ENCODE peak calls at places on chromosomes 5 and 9, in five cellular contexts. One of them, this sample, is unnamed.
A peak's percentile ranks its signal among the peaks of the same experiment; 100 is the strongest.

GRCh38 chr5:21701317-21701716 is 1151.8 kb downstream of the CDH12 start:
- DNase-seq in tibial nerve: no peak
- DNase-seq in A549: no peak
- DNase-seq in transverse colon: no peak
- DNase-seq in H1: no peak
- DNase-seq in this sample: no peak

GRCh38 chr5:132055808-132056609 is 4.4 kb upstream of the IL3 start:
- DNase-seq in tibial nerve: no peak
- DNase-seq in A549: no peak
- DNase-seq in transverse colon: no peak
- DNase-seq in H1: no peak
- DNase-seq in this sample: peak; percentile 61

GRCh38 chr9:72443855-72444254 is 77.6 kb upstream of the TMC1 start:
- DNase-seq in tibial nerve: no peak
- DNase-seq in A549: peak; percentile 58
- DNase-seq in transverse colon: no peak
- DNase-seq in H1: no peak
- DNase-seq in this sample: no peak

GRCh38 chr5:57494104-57495098 is 11.8 kb upstream of the ACTBL2 start:
- DNase-seq in tibial nerve: no peak
- DNase-seq in A549: peak; percentile 71
- DNase-seq in transverse colon: peak; percentile 41
- DNase-seq in H1: no peak
- DNase-seq in this sample: no peak

GRCh38 chr5:68012429-68012828 is 203.1 kb upstream of the PIK3R1 start:
- DNase-seq in tibial nerve: no peak
- DNase-seq in A549: no peak
- DNase-seq in transverse colon: no peak
- DNase-seq in H1: no peak
- DNase-seq in this sample: no peak

GRCh38 chr5:138504799-138505198 is 38.2 kb downstream of the ETF1 start:
- DNase-seq in tibial nerve: no peak
- DNase-seq in A549: no peak
- DNase-seq in transverse colon: no peak
- DNase-seq in H1: no peak
- DNase-seq in this sample: peak; percentile 75

GRCh38 chr5:73596705-73597328 is 29.2 kb upstream of the ARHGEF28 start:
- DNase-seq in tibial nerve: peak; percentile 31
- DNase-seq in A549: peak; percentile 78
- DNase-seq in transverse colon: peak; percentile 10
- DNase-seq in H1: no peak
- DNase-seq in this sample: no peak

GRCh38 chr9:98234231-98234825 is 21.1 kb downstream of the TBC1D2 start:
- DNase-seq in tibial nerve: no peak
- DNase-seq in A549: no peak
- DNase-seq in transverse colon: no peak
- DNase-seq in H1: no peak
- DNase-seq in this sample: peak; percentile 18

GRCh38 chr5:97560176-97560993 is 377.3 kb upstream of the RIOK2 start:
- DNase-seq in tibial nerve: no peak
- DNase-seq in A549: no peak
- DNase-seq in transverse colon: no peak
- DNase-seq in H1: no peak
- DNase-seq in this sample: no peak

GRCh38 chr9:121772600-121773285 is 121.3 kb downstream of the DAB2IP start:
- DNase-seq in tibial nerve: no peak
- DNase-seq in A549: no peak
- DNase-seq in transverse colon: no peak
- DNase-seq in H1: no peak
- DNase-seq in this sample: peak; percentile 70

GRCh38 chr5:167294861-167295685 is 996.4 kb upstream of the WWC1 start:
- DNase-seq in tibial nerve: no peak
- DNase-seq in A549: peak; percentile 88
- DNase-seq in transverse colon: peak; percentile 54
- DNase-seq in H1: no peak
- DNase-seq in this sample: no peak

GRCh38 chr5:141786700-141787099 is 91.5 kb downstream of the PCDH1 start:
- DNase-seq in tibial nerve: no peak
- DNase-seq in A549: no peak
- DNase-seq in transverse colon: no peak
- DNase-seq in H1: no peak
- DNase-seq in this sample: no peak
- TF ChIP-seq EP300 in tibial nerve: no peak
- TF ChIP-seq EP300 in A549: no peak
- TF ChIP-seq EP300 in transverse colon: no peak
- TF ChIP-seq EP300 in H1: no peak
- TF ChIP-seq EP300 in this sample: no peak

DNA sequence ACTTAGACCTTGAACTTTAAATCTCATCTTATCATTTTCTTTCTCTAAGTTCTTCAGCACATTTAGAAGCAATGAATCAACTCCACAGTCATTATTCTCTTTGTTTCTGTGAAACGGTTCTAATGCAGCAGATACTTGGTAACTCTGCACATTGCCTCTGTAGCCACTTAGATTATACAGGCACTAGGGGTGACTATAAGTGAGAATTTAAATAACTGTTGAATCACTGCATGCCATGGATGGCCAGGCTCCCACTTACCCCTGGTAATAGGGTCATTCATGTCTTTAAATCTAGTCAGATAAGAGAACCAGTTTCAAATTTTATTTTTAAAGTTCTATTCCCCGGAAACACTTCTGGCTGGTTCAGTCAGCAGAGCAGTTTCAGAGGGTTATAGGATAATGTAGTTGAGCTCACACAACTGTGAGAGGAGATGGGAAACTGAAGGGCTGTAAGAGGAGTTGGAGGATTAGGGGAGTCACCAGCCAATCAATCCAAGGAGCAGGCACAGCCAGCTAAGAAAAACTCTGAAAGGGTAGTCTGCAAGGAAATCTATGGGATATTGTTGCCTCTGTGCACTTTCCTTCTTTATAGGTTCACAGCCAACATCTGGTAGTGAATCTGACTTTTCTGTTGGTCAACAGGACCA is 4.2 kb upstream of the MINAR2 start:
- DNase-seq in tibial nerve: no peak
- DNase-seq in A549: no peak
- DNase-seq in transverse colon: no peak
- DNase-seq in H1: no peak
- DNase-seq in this sample: no peak
- H3K4me3 ChIP-seq in tibial nerve: no peak overlapping the region
- H3K4me3 ChIP-seq in A549: no peak overlapping the region
- H3K4me3 ChIP-seq in transverse colon: no peak overlapping the region
- H3K4me3 ChIP-seq in H1: no peak overlapping the region
- H3K4me3 ChIP-seq in this sample: no peak overlapping the region

GRCh38 chr9:127536499-127536898 is 75.6 kb upstream of the STXBP1 start:
- DNase-seq in tibial nerve: no peak
- DNase-seq in A549: no peak
- DNase-seq in transverse colon: no peak
- DNase-seq in H1: no peak
- DNase-seq in this sample: no peak
- H3K4me1 ChIP-seq in tibial nerve: peaks cover 65% of the 10 kb centered on the region
- H3K4me1 ChIP-seq in A549: peaks cover 52% of the 10 kb centered on the region
- H3K4me1 ChIP-seq in transverse colon: peaks cover 59% of the 10 kb centered on the region
- H3K4me1 ChIP-seq in H1: peaks cover 17% of the 10 kb centered on the region
- H3K4me1 ChIP-seq in this sample: peaks cover 76% of the 10 kb centered on the region

DNA sequence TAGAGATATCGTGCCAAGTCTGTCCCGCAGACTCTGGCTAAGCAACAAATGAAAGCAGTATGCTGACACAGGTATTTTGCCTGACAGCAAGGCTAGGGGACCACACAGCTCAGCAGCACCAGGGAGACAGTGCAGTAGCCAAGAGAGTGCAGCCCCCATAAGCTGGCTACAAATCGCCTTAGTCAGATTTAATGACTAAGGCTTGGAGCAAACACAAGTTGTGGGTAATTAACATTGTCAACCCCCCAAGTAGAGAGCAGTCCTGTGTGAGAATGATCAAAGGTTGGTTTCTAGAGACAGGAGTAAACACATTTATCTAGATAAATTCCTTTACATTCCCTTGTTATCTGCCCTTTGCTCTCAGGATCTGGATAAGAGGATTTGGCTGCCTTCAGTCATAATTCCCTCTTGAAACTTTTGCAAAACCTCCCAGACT is 1434.5 kb upstream of the CDH6 start:
- DNase-seq in tibial nerve: no peak
- DNase-seq in A549: peak; percentile 79
- DNase-seq in transverse colon: no peak
- DNase-seq in H1: no peak
- DNase-seq in this sample: no peak
- TF ChIP-seq EP300 in tibial nerve: no peak
- TF ChIP-seq EP300 in A549: no peak
- TF ChIP-seq EP300 in transverse colon: no peak
- TF ChIP-seq EP300 in H1: no peak
- TF ChIP-seq EP300 in this sample: no peak

DNA sequence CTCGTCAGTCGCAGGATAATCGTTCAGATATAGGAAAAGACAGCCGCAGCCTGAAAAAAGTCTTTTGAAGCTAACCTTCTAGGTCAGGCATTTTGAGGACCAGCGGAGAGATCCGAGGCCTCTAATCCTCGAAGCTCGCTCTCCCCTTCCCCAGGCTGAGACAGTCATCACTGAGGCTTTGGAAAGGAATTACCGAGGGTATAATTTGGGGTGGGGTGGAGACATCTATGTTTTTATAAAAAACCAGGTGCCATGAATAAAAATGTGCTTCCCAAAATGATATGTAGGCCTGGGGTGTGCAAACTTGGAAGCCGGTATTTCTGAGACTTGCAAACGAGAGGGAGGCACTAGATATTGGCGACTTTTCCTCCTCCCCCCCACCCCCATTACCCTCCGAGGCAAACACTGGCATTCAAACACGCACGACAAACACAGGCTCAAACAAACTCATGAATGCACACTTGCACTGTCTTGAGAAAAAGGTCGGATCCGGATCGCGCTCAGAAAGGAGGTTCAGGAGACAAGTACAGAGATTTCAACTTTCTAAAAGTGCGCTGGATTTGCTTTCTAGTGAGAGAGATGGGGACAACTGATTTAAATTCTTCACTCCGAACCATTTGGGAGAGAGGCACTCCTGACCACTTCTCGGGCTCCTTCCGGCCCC is 935 bp upstream of the MSX2 start:
- DNase-seq in tibial nerve: no peak
- DNase-seq in A549: no peak
- DNase-seq in transverse colon: no peak
- DNase-seq in H1: no peak
- DNase-seq in this sample: peak; percentile 42
- H3K4me3 ChIP-seq in tibial nerve: peak overlapping the region; percentile 58
- H3K4me3 ChIP-seq in A549: peak overlapping the region; percentile 71
- H3K4me3 ChIP-seq in transverse colon: peak overlapping the region; percentile 55
- H3K4me3 ChIP-seq in H1: peak overlapping the region; percentile 51
- H3K4me3 ChIP-seq in this sample: no peak overlapping the region

This sample was measured in sigmoid colon.